ENCODE peak calls at places on chromosome 15, in nine cellular contexts. Y, U, P, Q, R, Z, O, E and I are unnamed samples.

GRCh38 chr15:58551084-58551763 is 119.4 kb downstream of the LIPC start:
- DNase-seq in Y (no peak), U (no peak), P (no peak), Q (no peak), R (no peak), Z (no peak), O (no peak), E (no peak), I (peak; percentile 16)

GRCh38 chr15:78049691-78050440 is 27.6 kb downstream of the TBC1D2B start:
- DNase-seq in Y (no peak), U (no peak), P (peak; percentile 90), Q (peak; percentile 28), R (peak; percentile 9), Z (no peak), O (no peak), E (peak; percentile 49), I (peak; percentile 53)

GRCh38 chr15:42704492-42704926 is 32.4 kb downstream of the CDAN1 start:
- DNase-seq in Y (peak; percentile 92), U (peak; percentile 85), P (peak; percentile 83), Q (peak; percentile 85), R (peak; percentile 90), Z (peak; percentile 78), O (peak; percentile 47), E (peak; percentile 32), I (peak; percentile 78)

GRCh38 chr15:45254405-45255293 is 2.6 kb downstream of the SLC28A2 start:
- DNase-seq in Y (no peak), U (no peak), P (peak; percentile 50), Q (peak; percentile 32), R (peak; percentile 79), Z (no peak), O (no peak), E (no peak), I (no peak)

GRCh38 chr15:97521894-97522293 is 438.6 kb upstream of the ARRDC4 start:
- DNase-seq in Y (no peak), U (peak; percentile 54), P (no peak), Q (no peak), R (no peak), Z (no peak), O (no peak), E (peak; percentile 37), I (no peak)

GRCh38 chr15:101276501-101277037 is 716 bp downstream of the SELENOS start:
- DNase-seq in Y (peak; percentile 53), U (peak; percentile 59), P (peak; percentile 82), Q (peak; percentile 59), R (peak; percentile 37), Z (peak; percentile 65), O (no peak), E (peak; percentile 83), I (peak; percentile 52)

GRCh38 chr15:71440479-71441071 is 325.3 kb downstream of the THSD4 start:
- DNase-seq in Y (peak; percentile 59), U (peak; percentile 28), P (peak; percentile 71), Q (peak; percentile 38), R (peak; percentile 67), Z (peak; percentile 48), O (peak; percentile 68), E (peak; percentile 61), I (peak; percentile 42)

GRCh38 chr15:67927501-67928156 is 87.8 kb upstream of the RNU6-1 start:
- DNase-seq in Y (no peak), U (no peak), P (peak; percentile 31), Q (peak; percentile 90), R (peak; percentile 28), Z (no peak), O (no peak), E (no peak), I (no peak)

GRCh38 chr15:69812881-69813280 is 284.8 kb downstream of the TLE3 start:
- DNase-seq in Y (peak; percentile 80), U (peak; percentile 48), P (peak; percentile 6), Q (peak; percentile 19), R (no peak), Z (peak; percentile 63), O (peak; percentile 6), E (no peak), I (peak; percentile 32)

GRCh38 chr15:72135719-72136118 is 17.5 kb downstream of the SENP8 start:
- DNase-seq in Y (no peak), U (no peak), P (no peak), Q (no peak), R (no peak), Z (no peak), O (no peak), E (no peak), I (no peak)

GRCh38 chr15:73716417-73716816 is 32.2 kb downstream of the CD276 start:
- DNase-seq in Y (no peak), U (no peak), P (no peak), Q (no peak), R (no peak), Z (no peak), O (no peak), E (no peak), I (no peak)

GRCh38 chr15:43441316-43441715 is 51.6 kb downstream of the TP53BP1 start:
- DNase-seq in Y (no peak), U (no peak), P (peak; percentile 44), Q (no peak), R (peak; percentile 26), Z (peak; percentile 22), O (no peak), E (peak; percentile 60), I (no peak)

GRCh38 chr15:60721706-60722105 is 242.8 kb upstream of the ICE2 start:
- DNase-seq in Y (no peak), U (no peak), P (peak; percentile 56), Q (peak; percentile 34), R (no peak), Z (no peak), O (no peak), E (no peak), I (no peak)

GRCh38 chr15:74735305-74735704 is 10.0 kb upstream of the CYP1A1 start:
- DNase-seq in Y (no peak), U (no peak), P (no peak), Q (no peak), R (no peak), Z (no peak), O (no peak), E (no peak), I (no peak)

GRCh38 chr15:73368301-73369072 is at the start of gene HCN4:
- DNase-seq in Y (peak; percentile 94), U (peak; percentile 86), P (peak; percentile 38), Q (peak; percentile 43), R (no peak), Z (peak; percentile 81), O (no peak), E (no peak), I (no peak)

GRCh38 chr15:65192016-65192415 is 6.9 kb upstream of the CLPX start:
- DNase-seq in Y (peak; percentile 32), U (no peak), P (peak; percentile 24), Q (no peak), R (peak; percentile 33), Z (no peak), O (peak; percentile 49), E (no peak), I (peak; percentile 17)

GRCh38 chr15:52100807-52101206 is 11.8 kb downstream of the BCL2L10 start:
- DNase-seq in Y (no peak), U (no peak), P (peak; percentile 87), Q (peak; percentile 66), R (peak; percentile 81), Z (no peak), O (peak; percentile 35), E (no peak), I (no peak)

GRCh38 chr15:91224750-91225380 is 124.8 kb downstream of the SV2B start:
- DNase-seq in Y (peak; percentile 83), U (peak; percentile 65), P (peak; percentile 50), Q (peak; percentile 41), R (peak; percentile 66), Z (peak; percentile 68), O (peak; percentile 47), E (peak; percentile 40), I (peak; percentile 9)

GRCh38 chr15:99477745-99478525 is 87.8 kb upstream of the MEF2A start:
- DNase-seq in Y (no peak), U (no peak), P (no peak), Q (no peak), R (no peak), Z (no peak), O (no peak), E (no peak), I (no peak)
- TF ChIP-seq EZH2phosphoT487 in Y (no peak), U (no peak), P (no peak), Q (no peak), R (no peak), Z (no peak), O (no peak), E (no peak), I (no peak)

DNA sequence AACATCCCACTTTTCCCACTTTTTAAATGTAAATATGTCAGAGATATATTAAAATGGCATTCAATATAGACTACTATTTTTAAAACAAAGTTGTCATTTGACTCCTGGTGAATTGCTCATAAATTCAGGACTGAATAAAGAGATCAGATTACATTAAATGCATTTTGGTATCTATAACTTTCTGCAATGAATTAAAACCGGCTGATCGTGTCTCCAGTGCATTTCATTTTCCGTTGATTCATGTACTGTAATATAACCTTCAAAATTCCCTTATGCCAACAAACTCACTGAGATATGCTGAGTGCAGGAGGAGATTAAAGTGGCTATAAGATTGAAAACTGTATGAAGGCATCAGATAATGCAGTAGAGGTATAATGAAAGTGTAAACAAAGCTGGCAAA is 361.1 kb upstream of the CDIN1 start:
- DNase-seq in Y (no peak), U (no peak), P (no peak), Q (no peak), R (peak; percentile 56), Z (no peak), O (no peak), E (no peak), I (no peak)
- H3K27ac ChIP-seq in Y (no peak overlapping the region), U (no peak overlapping the region), P (no peak overlapping the region), Q (no peak overlapping the region), R (no peak overlapping the region), Z (no peak overlapping the region), O (no peak overlapping the region), E (no peak overlapping the region), I (no peak overlapping the region)

GRCh38 chr15:63895194-63895593 is 61.4 kb upstream of the HERC1 start:
- DNase-seq in Y (no peak), U (no peak), P (no peak), Q (no peak), R (no peak), Z (no peak), O (no peak), E (no peak), I (no peak)
- H3K4me1 ChIP-seq in Y (no peaks in the 10 kb centered on the region), U (no peaks in the 10 kb centered on the region), P (peaks cover 13% of the 10 kb centered on the region), Q (no peaks in the 10 kb centered on the region), R (peaks cover 9% of the 10 kb centered on the region), Z (no peaks in the 10 kb centered on the region), O (peaks cover 13% of the 10 kb centered on the region), E (peaks cover 19% of the 10 kb centered on the region), I (peaks cover 26% of the 10 kb centered on the region)

GRCh38 chr15:39506146-39506545 is 74.7 kb upstream of the THBS1 start:
- DNase-seq in Y (no peak), U (no peak), P (peak; percentile 35), Q (no peak), R (no peak), Z (no peak), O (no peak), E (no peak), I (no peak)

GRCh38 chr15:39502048-39502447 is 78.8 kb upstream of the THBS1 start:
- DNase-seq in Y (no peak), U (no peak), P (no peak), Q (no peak), R (no peak), Z (no peak), O (no peak), E (peak; percentile 94), I (no peak)

GRCh38 chr15:39502616-39503195 is 78.2 kb upstream of the THBS1 start:
- DNase-seq in Y (no peak), U (no peak), P (no peak), Q (no peak), R (no peak), Z (no peak), O (no peak), E (no peak), I (no peak)

GRCh38 chr15:39503526-39503925 is 77.4 kb upstream of the THBS1 start:
- DNase-seq in Y (no peak), U (no peak), P (no peak), Q (no peak), R (no peak), Z (no peak), O (no peak), E (no peak), I (no peak)

GRCh38 chr15:39504812-39505211 is 76.1 kb upstream of the THBS1 start:
- DNase-seq in Y (no peak), U (no peak), P (peak; percentile 93), Q (no peak), R (peak; percentile 78), Z (no peak), O (no peak), E (no peak), I (no peak)
- TF ChIP-seq EZH2phosphoT487 in Y (no peak), U (no peak), P (no peak), Q (no peak), R (no peak), Z (no peak), O (no peak), E (no peak), I (no peak)